ENCODE peak calls at places on chromosomes 3 and 15, in nine cellular contexts. One of them, this sample, is unnamed.
A peak's percentile ranks its signal among the peaks of the same experiment; 100 is the strongest.

GRCh38 chr3:49493901-49494300 is 23.8 kb downstream of the DAG1 start:
- DNase-seq in hepatocyte: no peak
- DNase-seq in PC-3: no peak
- DNase-seq in iPS DF 6.9: no peak
- DNase-seq in A549: no peak
- DNase-seq in K562: no peak
- DNase-seq in aorta: no peak
- DNase-seq in adrenal gland: no peak
- DNase-seq in neural progenitor cell: no peak
- DNase-seq in this sample: no peak

GRCh38 chr15:70853855-70854668 is at the start of gene LARP6:
- DNase-seq in hepatocyte: peak; percentile 82
- DNase-seq in PC-3: peak; percentile 48
- DNase-seq in iPS DF 6.9: no peak
- DNase-seq in A549: peak; percentile 52
- DNase-seq in K562: no peak
- DNase-seq in aorta: peak; percentile 76
- DNase-seq in adrenal gland: no peak
- DNase-seq in neural progenitor cell: peak; percentile 89
- DNase-seq in this sample: peak; percentile 40

GRCh38 chr3:183435701-183436100 is 7.3 kb upstream of the MCF2L2 start:
- DNase-seq in hepatocyte: no peak
- DNase-seq in PC-3: no peak
- DNase-seq in iPS DF 6.9: no peak
- DNase-seq in A549: no peak
- DNase-seq in K562: no peak
- DNase-seq in aorta: no peak
- DNase-seq in adrenal gland: no peak
- DNase-seq in neural progenitor cell: no peak
- DNase-seq in this sample: no peak

GRCh38 chr15:63305276-63305675 is 27.9 kb downstream of the APH1B start:
- DNase-seq in hepatocyte: no peak
- DNase-seq in PC-3: no peak
- DNase-seq in iPS DF 6.9: no peak
- DNase-seq in A549: no peak
- DNase-seq in K562: no peak
- DNase-seq in aorta: no peak
- DNase-seq in adrenal gland: no peak
- DNase-seq in neural progenitor cell: no peak
- DNase-seq in this sample: no peak

GRCh38 chr3:140499114-140499757 is 178.6 kb upstream of the TRIM42 start:
- DNase-seq in hepatocyte: peak; percentile 45
- DNase-seq in PC-3: peak; percentile 28
- DNase-seq in iPS DF 6.9: no peak
- DNase-seq in A549: peak; percentile 13
- DNase-seq in K562: no peak
- DNase-seq in aorta: no peak
- DNase-seq in adrenal gland: no peak
- DNase-seq in neural progenitor cell: peak; percentile 47
- DNase-seq in this sample: no peak

GRCh38 chr15:93897377-93897776 is 334.0 kb upstream of the MCTP2 start:
- DNase-seq in hepatocyte: no peak
- DNase-seq in PC-3: no peak
- DNase-seq in iPS DF 6.9: no peak
- DNase-seq in A549: no peak
- DNase-seq in K562: no peak
- DNase-seq in aorta: no peak
- DNase-seq in adrenal gland: no peak
- DNase-seq in neural progenitor cell: no peak
- DNase-seq in this sample: no peak

GRCh38 chr3:98812851-98813374 is 49.8 kb downstream of the ST3GAL6 start:
- DNase-seq in hepatocyte: peak; percentile 26
- DNase-seq in PC-3: peak; percentile 55
- DNase-seq in iPS DF 6.9: no peak
- DNase-seq in A549: peak; percentile 87
- DNase-seq in K562: no peak
- DNase-seq in aorta: no peak
- DNase-seq in adrenal gland: no peak
- DNase-seq in neural progenitor cell: peak; percentile 20
- DNase-seq in this sample: no peak

GRCh38 chr3:4290272-4290893 is 12.8 kb upstream of the SETMAR start:
- DNase-seq in hepatocyte: peak; percentile 45
- DNase-seq in PC-3: peak; percentile 74
- DNase-seq in iPS DF 6.9: no peak
- DNase-seq in A549: peak; percentile 48
- DNase-seq in K562: peak; percentile 68
- DNase-seq in aorta: no peak
- DNase-seq in adrenal gland: no peak
- DNase-seq in neural progenitor cell: peak; percentile 30
- DNase-seq in this sample: no peak

GRCh38 chr15:82624008-82624407 is 23.2 kb downstream of the CPEB1 start:
- DNase-seq in hepatocyte: no peak
- DNase-seq in PC-3: peak; percentile 20
- DNase-seq in iPS DF 6.9: no peak
- DNase-seq in A549: no peak
- DNase-seq in K562: no peak
- DNase-seq in aorta: no peak
- DNase-seq in adrenal gland: no peak
- DNase-seq in neural progenitor cell: no peak
- DNase-seq in this sample: no peak

GRCh38 chr15:27956285-27956684 is 142.8 kb downstream of the OCA2 start:
- DNase-seq in hepatocyte: peak; percentile 58
- DNase-seq in PC-3: no peak
- DNase-seq in iPS DF 6.9: no peak
- DNase-seq in A549: no peak
- DNase-seq in K562: no peak
- DNase-seq in aorta: no peak
- DNase-seq in adrenal gland: no peak
- DNase-seq in neural progenitor cell: no peak
- DNase-seq in this sample: no peak

GRCh38 chr15:50135123-50135541 is 16.1 kb upstream of the ATP8B4 start:
- DNase-seq in hepatocyte: no peak
- DNase-seq in PC-3: no peak
- DNase-seq in iPS DF 6.9: no peak
- DNase-seq in A549: peak; percentile 49
- DNase-seq in K562: no peak
- DNase-seq in aorta: no peak
- DNase-seq in adrenal gland: no peak
- DNase-seq in neural progenitor cell: no peak
- DNase-seq in this sample: no peak

GRCh38 chr3:97821413-97821809 is 400 bp upstream of the CRYBG3 start:
- DNase-seq in hepatocyte: peak; percentile 66
- DNase-seq in PC-3: no peak
- DNase-seq in iPS DF 6.9: peak; percentile 5
- DNase-seq in A549: no peak
- DNase-seq in K562: no peak
- DNase-seq in aorta: peak; percentile 59
- DNase-seq in adrenal gland: peak; percentile 40
- DNase-seq in neural progenitor cell: no peak
- DNase-seq in this sample: peak; percentile 56

GRCh38 chr15:75542386-75542797 is 36.7 kb downstream of the PTPN9 start:
- DNase-seq in hepatocyte: no peak
- DNase-seq in PC-3: no peak
- DNase-seq in iPS DF 6.9: no peak
- DNase-seq in A549: no peak
- DNase-seq in K562: no peak
- DNase-seq in aorta: no peak
- DNase-seq in adrenal gland: no peak
- DNase-seq in neural progenitor cell: peak; percentile 24
- DNase-seq in this sample: no peak

GRCh38 chr15:74040115-74040850 is 42.1 kb downstream of the GOLGA6A start:
- DNase-seq in hepatocyte: peak; percentile 49
- DNase-seq in PC-3: peak; percentile 44
- DNase-seq in iPS DF 6.9: no peak
- DNase-seq in A549: peak; percentile 15
- DNase-seq in K562: peak; percentile 5
- DNase-seq in aorta: peak; percentile 82
- DNase-seq in adrenal gland: peak; percentile 64
- DNase-seq in neural progenitor cell: peak; percentile 25
- DNase-seq in this sample: no peak

GRCh38 chr15:44300567-44300966 is 12.0 kb downstream of the GOLM2 start:
- DNase-seq in hepatocyte: no peak
- DNase-seq in PC-3: no peak
- DNase-seq in iPS DF 6.9: no peak
- DNase-seq in A549: no peak
- DNase-seq in K562: no peak
- DNase-seq in aorta: no peak
- DNase-seq in adrenal gland: no peak
- DNase-seq in neural progenitor cell: no peak
- DNase-seq in this sample: no peak
- H3K27ac ChIP-seq in hepatocyte: peak overlapping the region; percentile 15
- H3K27ac ChIP-seq in PC-3: no peak overlapping the region
- H3K27ac ChIP-seq in iPS DF 6.9: no peak overlapping the region
- H3K27ac ChIP-seq in A549: no peak overlapping the region
- H3K27ac ChIP-seq in K562: peak overlapping the region; percentile 44
- H3K27ac ChIP-seq in aorta: no peak overlapping the region
- H3K27ac ChIP-seq in adrenal gland: no peak overlapping the region
- H3K27ac ChIP-seq in neural progenitor cell: no peak overlapping the region
- H3K27ac ChIP-seq in this sample: peak overlapping the region; percentile 42

GRCh38 chr15:37773111-37773860 is 161.2 kb upstream of the TMCO5A start:
- DNase-seq in hepatocyte: no peak
- DNase-seq in PC-3: peak; percentile 69
- DNase-seq in iPS DF 6.9: no peak
- DNase-seq in A549: no peak
- DNase-seq in K562: no peak
- DNase-seq in aorta: no peak
- DNase-seq in adrenal gland: no peak
- DNase-seq in neural progenitor cell: no peak
- DNase-seq in this sample: no peak
- H3K27ac ChIP-seq in hepatocyte: no peak overlapping the region
- H3K27ac ChIP-seq in PC-3: no peak overlapping the region
- H3K27ac ChIP-seq in iPS DF 6.9: no peak overlapping the region
- H3K27ac ChIP-seq in A549: no peak overlapping the region
- H3K27ac ChIP-seq in K562: no peak overlapping the region
- H3K27ac ChIP-seq in aorta: no peak overlapping the region
- H3K27ac ChIP-seq in adrenal gland: no peak overlapping the region
- H3K27ac ChIP-seq in neural progenitor cell: no peak overlapping the region
- H3K27ac ChIP-seq in this sample: no peak overlapping the region

GRCh38 chr3:48470286-48470685 is 23.7 kb downstream of the ATRIP start:
- DNase-seq in hepatocyte: no peak
- DNase-seq in PC-3: no peak
- DNase-seq in iPS DF 6.9: no peak
- DNase-seq in A549: no peak
- DNase-seq in K562: no peak
- DNase-seq in aorta: no peak
- DNase-seq in adrenal gland: no peak
- DNase-seq in neural progenitor cell: no peak
- DNase-seq in this sample: no peak
- H3K27ac ChIP-seq in hepatocyte: peak overlapping the region; percentile 28
- H3K27ac ChIP-seq in PC-3: no peak overlapping the region
- H3K27ac ChIP-seq in iPS DF 6.9: no peak overlapping the region
- H3K27ac ChIP-seq in A549: no peak overlapping the region
- H3K27ac ChIP-seq in K562: no peak overlapping the region
- H3K27ac ChIP-seq in aorta: peak overlapping the region; percentile 13
- H3K27ac ChIP-seq in adrenal gland: no peak overlapping the region
- H3K27ac ChIP-seq in neural progenitor cell: no peak overlapping the region
- H3K27ac ChIP-seq in this sample: peak overlapping the region; percentile 93

DNA sequence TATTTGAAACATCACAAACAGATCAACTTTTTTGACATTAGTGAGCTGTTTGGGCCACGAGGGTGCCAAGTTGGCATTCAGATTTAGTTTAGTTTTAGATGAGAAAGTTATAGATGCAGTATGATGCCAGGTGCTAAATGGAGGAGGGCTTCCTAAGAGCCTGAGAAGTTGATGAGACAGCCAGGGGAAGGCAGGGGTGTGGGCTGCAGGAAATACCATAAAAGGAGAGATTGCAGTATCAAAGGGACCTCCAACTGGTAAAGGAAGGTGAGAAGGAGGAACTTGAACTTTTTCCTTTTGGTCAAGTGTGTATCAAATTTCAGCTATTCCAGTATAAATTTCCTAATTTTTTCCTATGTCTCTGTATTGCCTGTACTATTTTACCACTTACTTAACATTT is 2.0 kb upstream of the TNIK start:
- DNase-seq in hepatocyte: no peak
- DNase-seq in PC-3: no peak
- DNase-seq in iPS DF 6.9: no peak
- DNase-seq in A549: no peak
- DNase-seq in K562: no peak
- DNase-seq in aorta: no peak
- DNase-seq in adrenal gland: no peak
- DNase-seq in neural progenitor cell: no peak
- DNase-seq in this sample: no peak
- H3K27ac ChIP-seq in hepatocyte: no peak overlapping the region
- H3K27ac ChIP-seq in PC-3: no peak overlapping the region
- H3K27ac ChIP-seq in iPS DF 6.9: no peak overlapping the region
- H3K27ac ChIP-seq in A549: no peak overlapping the region
- H3K27ac ChIP-seq in K562: peak overlapping the region; percentile 84
- H3K27ac ChIP-seq in aorta: no peak overlapping the region
- H3K27ac ChIP-seq in adrenal gland: no peak overlapping the region
- H3K27ac ChIP-seq in neural progenitor cell: no peak overlapping the region
- H3K27ac ChIP-seq in this sample: no peak overlapping the region